ENCODE peak calls at places on chromosomes 11 and 22, in nine cellular contexts. L, Q, J, A, B, G, K, X and N are unnamed samples.
A peak's percentile ranks its signal among the peaks of the same experiment; 100 is the strongest.

GRCh38 chr22:49815641-49816071 is 12.0 kb downstream of the BRD1 start:
- DNase-seq in G (peak; percentile 11), J (no peak), K (no peak), L (no peak), A (no peak), X (no peak), B (peak; percentile 14), Q (no peak), N (no peak)

GRCh38 chr11:101914349-101914736 is 467 bp upstream of the CEP126 start:
- DNase-seq in L (peak; percentile 48), B (no peak), Q (no peak), J (peak; percentile 64), X (no peak), A (no peak), K (no peak), G (no peak), N (no peak)

GRCh38 chr11:72962084-72962483 is 147.9 kb downstream of the ATG16L2 start:
- DNase-seq in A (no peak), B (peak; percentile 31), L (no peak), K (no peak), X (no peak), G (no peak), J (peak; percentile 85), Q (no peak), N (no peak)

GRCh38 chr11:132024587-132025295 is 654.3 kb downstream of the NTM start:
- DNase-seq in B (peak; percentile 89), X (no peak), A (no peak), L (no peak), G (peak; percentile 95), K (no peak), J (peak; percentile 34), Q (no peak), N (no peak)

GRCh38 chr22:17772249-17772962 is 1.9 kb downstream of the BID start:
- DNase-seq in L (no peak), G (no peak), B (no peak), A (no peak), X (no peak), J (no peak), Q (no peak), K (no peak), N (no peak)

GRCh38 chr11:98701541-98701940 is 319.2 kb upstream of the CNTN5 start:
- DNase-seq in G (no peak), J (peak; percentile 65), Q (no peak), L (no peak), K (no peak), X (no peak), A (no peak), B (no peak), N (no peak)

GRCh38 chr11:8281266-8281665 is 17.6 kb upstream of the LMO1 start:
- DNase-seq in K (no peak), L (no peak), B (no peak), J (no peak), G (no peak), Q (no peak), A (no peak), X (no peak), N (no peak)

GRCh38 chr22:35649026-35649553 is 844 bp downstream of the APOL6 start:
- DNase-seq in L (no peak), Q (no peak), X (no peak), G (no peak), B (no peak), K (no peak), A (no peak), J (no peak), N (no peak)

GRCh38 chr11:134486704-134487103 is 74.7 kb upstream of the B3GAT1 start:
- DNase-seq in G (no peak), B (no peak), L (no peak), K (no peak), X (no peak), A (no peak), Q (no peak), J (no peak), N (no peak)

GRCh38 chr22:17638182-17638431 is 450 bp upstream of the BCL2L13 start:
- DNase-seq in B (no peak), X (no peak), G (no peak), K (no peak), L (no peak), Q (no peak), J (no peak), A (no peak), N (no peak)

GRCh38 chr22:20508815-20509271 is 1.4 kb downstream of the MED15 start:
- DNase-seq in L (no peak), B (no peak), J (no peak), G (peak; percentile 13), K (no peak), Q (no peak), X (no peak), A (no peak), N (no peak)

GRCh38 chr22:36435516-36436415 is 45.7 kb downstream of the TXN2 start:
- DNase-seq in J (no peak), K (peak; percentile 88), X (no peak), A (no peak), B (no peak), Q (peak; percentile 89), G (peak; percentile 63), L (no peak), N (peak; percentile 79)

GRCh38 chr22:29369460-29369859 is 18.9 kb downstream of the AP1B1 start:
- DNase-seq in X (peak; percentile 64), K (no peak), A (peak; percentile 40), G (no peak), B (peak; percentile 85), L (peak; percentile 54), Q (peak; percentile 56), J (peak; percentile 81), N (no peak)

GRCh38 chr22:22450343-22450839 is 58.2 kb downstream of the ZNF280B start:
- DNase-seq in J (no peak), K (peak; percentile 20), L (no peak), X (no peak), B (no peak), Q (peak; percentile 33), A (no peak), G (no peak), N (no peak)

GRCh38 chr22:41204066-41204465 is 1.0 kb upstream of the L3MBTL2 start:
- DNase-seq in B (no peak), G (no peak), X (no peak), A (no peak), Q (no peak), L (no peak), K (no peak), J (no peak), N (no peak)

GRCh38 chr11:47001666-47002285 is 65.2 kb downstream of the CSTPP1 start:
- DNase-seq in K (no peak), Q (no peak), B (no peak), X (no peak), L (no peak), A (no peak), J (peak; percentile 14), G (no peak), N (no peak)

GRCh38 chr22:33650244-33650643 is 270.0 kb downstream of the LARGE1 start:
- DNase-seq in Q (no peak), J (no peak), B (no peak), X (no peak), G (no peak), A (no peak), L (no peak), K (no peak), N (no peak)

GRCh38 chr22:28034760-28035401 is 115.8 kb upstream of the PITPNB start:
- DNase-seq in J (peak; percentile 84), G (no peak), K (peak; percentile 39), A (no peak), L (peak; percentile 81), B (peak; percentile 60), X (no peak), Q (peak; percentile 47), N (no peak)

GRCh38 chr22:31282748-31283468 is 9.4 kb downstream of the PIK3IP1 start:
- DNase-seq in G (no peak), L (no peak), Q (no peak), K (no peak), X (no peak), J (no peak), B (no peak), A (no peak), N (no peak)

GRCh38 chr11:64742940-64743590 is 877 bp downstream of the RASGRP2 start:
- DNase-seq in X (no peak), L (peak; percentile 78), J (peak; percentile 55), B (no peak), A (peak; percentile 34), K (peak; percentile 74), G (peak; percentile 28), Q (peak; percentile 48), N (peak; percentile 91)

GRCh38 chr11:61168292-61168691 is 7.1 kb upstream of the VPS37C start:
- DNase-seq in A (no peak), X (no peak), J (no peak), G (no peak), B (no peak), Q (no peak), K (no peak), L (no peak), N (no peak)

GRCh38 chr22:46953968-46954755 is 191.7 kb downstream of the TBC1D22A start:
- DNase-seq in K (no peak), G (no peak), X (no peak), Q (no peak), A (no peak), J (peak; percentile 10), L (no peak), B (no peak), N (no peak)

GRCh38 chr11:45209904-45210699 is 63.7 kb downstream of the PRDM11 start:
- DNase-seq in X (peak; percentile 67), B (peak; percentile 33), Q (peak; percentile 84), K (peak; percentile 42), A (peak; percentile 90), L (peak; percentile 98), G (no peak), J (peak; percentile 95), N (no peak)

GRCh38 chr22:38953577-38954413 is 3.6 kb upstream of the APOBEC3A start:
- DNase-seq in X (no peak), K (peak; percentile 50), A (no peak), L (no peak), B (no peak), J (no peak), G (peak; percentile 77), Q (peak; percentile 64), N (no peak)

GRCh38 chr11:68093565-68093964 is 27.6 kb downstream of the CHKA start:
- DNase-seq in A (no peak), J (no peak), B (no peak), K (no peak), L (no peak), X (no peak), Q (no peak), G (no peak), N (no peak)

GRCh38 chr11:122727101-122727929 is 71.8 kb downstream of the UBASH3B start:
- DNase-seq in X (no peak), K (no peak), J (no peak), B (no peak), Q (no peak), L (no peak), A (peak; percentile 20), G (no peak), N (no peak)

GRCh38 chr11:71164186-71164585 is 88.2 kb downstream of the SHANK2 start:
- DNase-seq in A (no peak), L (no peak), B (no peak), G (no peak), J (no peak), Q (no peak), K (no peak), X (no peak), N (no peak)

GRCh38 chr11:110490886-110491285 is 61.1 kb downstream of the FDX1 start:
- DNase-seq in B (peak; percentile 47), X (no peak), L (no peak), A (no peak), G (peak; percentile 61), Q (no peak), K (no peak), J (peak; percentile 77), N (no peak)

GRCh38 chr11:92670293-92670890 is 299.1 kb upstream of the MTNR1B start:
- DNase-seq in A (no peak), X (no peak), K (no peak), L (no peak), G (no peak), J (no peak), Q (no peak), B (no peak), N (no peak)

GRCh38 chr22:22030493-22031182 is 48.1 kb upstream of the TOP3B start:
- DNase-seq in L (peak; percentile 26), A (peak; percentile 49), K (no peak), G (no peak), Q (no peak), J (peak; percentile 30), B (no peak), X (no peak), N (peak; percentile 61)

GRCh38 chr11:110991621-110992355 is 253.7 kb upstream of the POU2AF2 start:
- DNase-seq in B (no peak), L (peak; percentile 38), J (peak; percentile 74), K (no peak), A (no peak), Q (peak; percentile 28), X (no peak), G (no peak), N (no peak)